ENCODE peak calls at places on chromosomes 11 and 22, in seven cellular contexts. G, O, U, I, Q, V and M are unnamed samples.
A peak's percentile ranks its signal among the peaks of the same experiment; 100 is the strongest.

GRCh38 chr22:30324008-30324730 is 2.6 kb downstream of the TBC1D10A start:
- DNase-seq in O (peak; percentile 47), Q (no peak), U (no peak), V (no peak), G (no peak), I (peak; percentile 53), M (no peak)

GRCh38 chr11:126739499-126740145 is 260.9 kb downstream of the KIRREL3 start:
- DNase-seq in U (no peak), O (peak; percentile 38), V (no peak), Q (no peak), G (no peak), I (no peak), M (no peak)

GRCh38 chr11:119905162-119905561 is 176.2 kb upstream of the NECTIN1 start:
- DNase-seq in U (no peak), Q (no peak), O (no peak), G (no peak), V (no peak), I (no peak), M (no peak)

GRCh38 chr11:63608353-63609345 is 5.6 kb downstream of the PLAAT3 start:
- DNase-seq in U (no peak), O (peak; percentile 66), G (no peak), Q (no peak), V (peak; percentile 46), I (no peak), M (no peak)

GRCh38 chr11:119783466-119784400 is 54.7 kb upstream of the NECTIN1 start:
- DNase-seq in U (no peak), O (no peak), I (no peak), V (peak; percentile 26), G (no peak), Q (no peak), M (no peak)

GRCh38 chr11:33970984-33971466 is 79.1 kb upstream of the LMO2 start:
- DNase-seq in V (peak; percentile 24), I (peak; percentile 61), O (peak; percentile 50), G (peak; percentile 75), Q (no peak), U (peak; percentile 47), M (peak; percentile 51)

GRCh38 chr22:20864186-20864908 is 5.5 kb downstream of the SNAP29 start:
- DNase-seq in Q (no peak), U (no peak), I (no peak), V (peak; percentile 81), O (no peak), G (no peak), M (no peak)

GRCh38 chr11:123429851-123430735 is at the start of gene GRAMD1B:
- DNase-seq in I (peak; percentile 53), G (peak; percentile 94), U (peak; percentile 69), Q (peak; percentile 54), O (peak; percentile 90), V (peak; percentile 16), M (peak; percentile 93)

GRCh38 chr22:41052661-41053490 is 39.5 kb upstream of the EP300 start:
- DNase-seq in G (peak; percentile 16), I (peak; percentile 92), Q (no peak), U (no peak), O (peak; percentile 84), V (peak; percentile 61), M (no peak)

GRCh38 chr22:44378380-44378779 is 65.6 kb upstream of the SHISAL1 start:
- DNase-seq in I (no peak), U (no peak), G (no peak), O (no peak), Q (no peak), V (no peak), M (no peak)

GRCh38 chr11:64898076-64898445 is 18.9 kb downstream of the ATG2A start:
- DNase-seq in O (no peak), V (no peak), Q (no peak), I (no peak), G (no peak), U (no peak), M (no peak)

GRCh38 chr11:27004103-27004502 is 10.2 kb downstream of the FIBIN start:
- DNase-seq in U (no peak), V (no peak), I (no peak), Q (no peak), G (no peak), O (no peak), M (no peak)
- H3K4ac ChIP-seq in U (no peak overlapping the region), V (no peak overlapping the region), I (no peak overlapping the region), Q (no peak overlapping the region), G (no peak overlapping the region), O (no peak overlapping the region), M (no peak overlapping the region)

GRCh38 chr22:26975865-26976264 is 318.5 kb downstream of the MIAT start:
- DNase-seq in I (no peak), Q (no peak), O (no peak), U (no peak), V (no peak), G (no peak), M (no peak)
- H3K18ac ChIP-seq in I (no peak overlapping the region), Q (no peak overlapping the region), O (no peak overlapping the region), U (no peak overlapping the region), V (no peak overlapping the region), G (no peak overlapping the region), M (no peak overlapping the region)

GRCh38 chr22:35752833-35753189 is 35.1 kb downstream of the APOL5 start:
- DNase-seq in I (peak; percentile 52), G (no peak), Q (no peak), U (no peak), V (no peak), O (no peak), M (no peak)

GRCh38 chr22:35749808-35750207 is 32.1 kb downstream of the APOL5 start:
- DNase-seq in G (peak; percentile 24), U (no peak), O (no peak), I (peak; percentile 41), Q (no peak), V (no peak), M (no peak)

GRCh38 chr22:35754761-35755160 is 37.1 kb downstream of the APOL5 start:
- DNase-seq in V (no peak), U (no peak), Q (no peak), G (no peak), O (no peak), I (no peak), M (no peak)

GRCh38 chr22:35756722-35757121 is 39.0 kb downstream of the APOL5 start:
- DNase-seq in G (no peak), U (no peak), I (no peak), V (no peak), Q (no peak), O (no peak), M (no peak)

DNA sequence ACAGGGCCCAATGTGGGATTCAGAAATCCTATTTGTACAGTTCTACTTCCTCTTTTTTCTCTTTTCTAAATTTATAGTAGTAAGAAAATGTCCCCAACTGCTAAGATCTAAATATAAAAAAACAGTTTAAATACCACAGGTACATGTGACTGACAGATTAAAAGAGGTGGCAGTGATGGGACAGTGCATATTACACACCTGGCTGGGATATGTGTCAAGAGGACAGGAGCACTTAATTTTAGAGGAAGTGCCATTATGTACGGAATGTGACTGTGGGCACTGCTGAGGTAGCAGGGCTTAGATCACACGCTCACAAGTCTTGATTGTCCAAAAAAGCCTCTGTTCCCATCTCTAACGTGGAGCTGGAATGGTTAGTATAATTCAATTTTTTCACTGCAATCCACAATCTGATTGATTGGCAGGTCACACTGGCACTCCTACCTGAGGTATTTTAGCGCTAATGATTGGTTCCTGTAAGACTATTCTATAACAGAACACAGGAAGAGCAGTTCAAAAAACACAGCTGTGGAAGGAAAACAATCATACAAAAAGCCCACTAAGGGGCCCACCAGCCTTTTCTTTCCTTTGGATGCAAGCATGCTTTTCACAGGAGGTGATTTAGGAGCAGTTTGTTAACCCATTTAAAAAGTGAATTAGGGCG is 34.6 kb downstream of the APOL5 start:
- DNase-seq in Q (no peak), U (peak; percentile 48), I (no peak), O (no peak), G (no peak), V (no peak), M (no peak)
- H3K4ac ChIP-seq in Q (no peak overlapping the region), U (no peak overlapping the region), I (no peak overlapping the region), O (no peak overlapping the region), G (no peak overlapping the region), V (no peak overlapping the region), M (no peak overlapping the region)

GRCh38 chr11:118535261-118535660 is 4.3 kb downstream of the TMEM25 start:
- DNase-seq in I (no peak), U (no peak), O (no peak), V (no peak), Q (no peak), G (no peak), M (no peak)
- H3K18ac ChIP-seq in I (no peak overlapping the region), U (no peak overlapping the region), O (no peak overlapping the region), V (no peak overlapping the region), Q (no peak overlapping the region), G (no peak overlapping the region), M (no peak overlapping the region)

GRCh38 chr22:19751497-19752245 is 8.9 kb upstream of the TBX1 start:
- DNase-seq in V (no peak), U (no peak), O (no peak), Q (no peak), I (no peak), G (no peak), M (no peak)
- H3K4ac ChIP-seq in V (no peak overlapping the region), U (no peak overlapping the region), O (peak overlapping the region; percentile 37), Q (no peak overlapping the region), I (no peak overlapping the region), G (no peak overlapping the region), M (no peak overlapping the region)

DNA sequence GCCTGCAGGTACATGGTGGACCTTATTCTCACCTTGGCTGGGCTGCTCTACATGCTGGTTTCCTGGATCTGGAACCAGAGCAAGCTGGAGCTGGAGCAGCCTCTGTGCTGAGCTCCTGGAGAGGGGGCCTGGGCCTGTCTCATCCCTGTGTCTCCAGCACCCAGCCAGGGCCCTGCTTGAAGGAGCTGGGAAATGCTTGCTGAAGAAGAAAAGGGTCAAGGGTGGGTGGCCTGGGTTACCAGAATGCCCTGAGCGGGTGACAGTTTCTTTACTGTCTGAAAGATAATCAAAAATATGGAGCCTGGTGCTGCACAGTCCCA is 80.0 kb downstream of the LRRC32 start:
- DNase-seq in Q (no peak), G (no peak), U (no peak), V (no peak), I (no peak), O (no peak), M (no peak)
- H3K18ac ChIP-seq in Q (no peak overlapping the region), G (no peak overlapping the region), U (no peak overlapping the region), V (no peak overlapping the region), I (no peak overlapping the region), O (no peak overlapping the region), M (no peak overlapping the region)

GRCh38 chr11:68150029-68150428 is 28.8 kb upstream of the CHKA start:
- DNase-seq in V (peak; percentile 92), I (peak; percentile 22), G (peak; percentile 60), O (peak; percentile 57), U (no peak), Q (peak; percentile 25), M (no peak)
- H3K4ac ChIP-seq in V (no peak overlapping the region), I (no peak overlapping the region), G (no peak overlapping the region), O (no peak overlapping the region), U (no peak overlapping the region), Q (no peak overlapping the region), M (no peak overlapping the region)